ENCODE peak calls at places on chromosomes 6 and 20, in four cellular contexts. N is CD8-positive, alpha-beta T cell; C is body of pancreas; W is lung. G is an unnamed sample. For H3K4me1 and H3K36me3, the result is how much of the 10 kb centered on the place peaks cover.

GRCh38 chr6:148837941-148838340 is 91.1 kb downstream of the UST start:
- DNase-seq in N (no peak), C (no peak), W (no peak), G (no peak)

GRCh38 chr20:61161649-61162210 is 90.3 kb upstream of the CDH4 start:
- DNase-seq in N (no peak), C (no peak), W (no peak), G (no peak)

GRCh38 chr20:17226410-17227198 is at the start of gene PCSK2:
- DNase-seq in N (no peak), C (peak), W (peak), G (peak)

GRCh38 chr6:31791324-31792089 is 4.0 kb downstream of the VARS1 start:
- DNase-seq in N (no peak), C (peak), W (no peak), G (peak)

GRCh38 chr20:11098888-11099287 is 425.1 kb upstream of the JAG1 start:
- DNase-seq in N (no peak), C (no peak), W (no peak), G (no peak)

GRCh38 chr6:87334683-87335082 is 5.6 kb upstream of the GJB7 start:
- DNase-seq in N (no peak), C (no peak), W (no peak), G (no peak)

GRCh38 chr20:52103911-52104545 is 87.6 kb downstream of the ZFP64 start:
- DNase-seq in N (no peak), C (no peak), W (no peak), G (no peak)

GRCh38 chr20:56974499-56975250 is 291.8 kb downstream of the BMP7 start:
- DNase-seq in N (no peak), C (peak), W (no peak), G (peak)

GRCh38 chr6:21305827-21306469 is 287.6 kb upstream of the SOX4 start:
- DNase-seq in N (no peak), C (no peak), W (no peak), G (no peak)

GRCh38 chr6:8858854-8859257 is 423.5 kb upstream of the SLC35B3 start:
- DNase-seq in N (no peak), C (no peak), W (no peak), G (no peak)

GRCh38 chr6:151630387-151630786 is 136.6 kb downstream of the CCDC170 start:
- DNase-seq in N (no peak), C (no peak), W (no peak), G (no peak)

GRCh38 chr6:53282741-53283140 is 66.0 kb downstream of the ELOVL5 start:
- DNase-seq in N (no peak), C (no peak), W (no peak), G (no peak)

GRCh38 chr6:70413829-70414494 is 654 bp downstream of the FAM135A start:
- DNase-seq in N (no peak), C (no peak), W (no peak), G (peak)

GRCh38 chr20:6231551-6231950 is 108.7 kb upstream of the FERMT1 start:
- DNase-seq in N (no peak), C (no peak), W (no peak), G (no peak)

GRCh38 chr6:149153100-149153499 is 164.4 kb upstream of the TAB2 start:
- DNase-seq in N (no peak), C (no peak), W (no peak), G (no peak)

GRCh38 chr6:115783402-115784061 is 277.2 kb downstream of the FRK start:
- DNase-seq in N (no peak), C (peak), W (no peak), G (peak)

GRCh38 chr20:45934046-45934586 is 367 bp upstream of the PCIF1 start:
- DNase-seq in N (no peak), C (peak), W (peak), G (peak)

GRCh38 chr20:3563113-3563512 is 92.3 kb downstream of the ATRN start:
- DNase-seq in N (no peak), C (no peak), W (no peak), G (no peak)

GRCh38 chr6:4402477-4402976 is 267.2 kb upstream of the ECI2 start:
- DNase-seq in N (no peak), C (no peak), W (no peak), G (peak)

GRCh38 chr20:16708590-16708989 is 21.2 kb upstream of the SNRPB2 start:
- DNase-seq in N (no peak), C (no peak), W (no peak), G (no peak)

GRCh38 chr20:62370115-62370806 is 3.1 kb upstream of the LAMA5 start:
- DNase-seq in N (no peak), C (no peak), W (no peak), G (no peak)

GRCh38 chr6:7237653-7238190 is 75.3 kb downstream of the SSR1 start:
- DNase-seq in N (no peak), C (no peak), W (no peak), G (no peak)

GRCh38 chr6:366389-366788 is 25.2 kb upstream of the IRF4 start:
- DNase-seq in N (no peak), C (no peak), W (no peak), G (no peak)

GRCh38 chr20:41137412-41138216 is at the start of gene PLCG1:
- DNase-seq in N (peak), C (peak), W (peak), G (peak)

GRCh38 chr6:63556369-63556768 is 15.9 kb upstream of the LOC128125822 start:
- DNase-seq in N (no peak), C (no peak), W (no peak), G (no peak)

GRCh38 chr6:143107440-143107839 is 46.8 kb downstream of the AIG1 start:
- DNase-seq in N (no peak), C (no peak), W (no peak), G (no peak)

GRCh38 chr6:13787146-13787545 is 27.2 kb downstream of the MCUR1 start:
- DNase-seq in N (no peak), C (no peak), W (no peak), G (no peak)

GRCh38 chr6:148800535-148800934 is 53.7 kb downstream of the UST start:
- DNase-seq in N (no peak), C (no peak), W (no peak), G (no peak)

GRCh38 chr6:46090115-46091079 is 39.4 kb upstream of the ENPP4 start:
- DNase-seq in N (peak), C (peak), W (peak), G (peak)

GRCh38 chr6:14743465-14744211 is 502.2 kb upstream of the JARID2 start:
- DNase-seq in N (peak), C (no peak), W (no peak), G (no peak)

GRCh38 chr20:2509794-2510193 is 1.1 kb upstream of the ZNF343 start:
- DNase-seq in N (no peak), C (no peak), W (no peak), G (no peak)

GRCh38 chr6:138533667-138534066 is 34.4 kb upstream of the NHSL1 start:
- DNase-seq in N (no peak), C (no peak), W (peak), G (peak)

GRCh38 chr6:43737272-43738081 is 32.5 kb upstream of the VEGFA start:
- DNase-seq in N (no peak), C (no peak), W (no peak), G (no peak)

GRCh38 chr20:57467742-57468141 is 57.2 kb downstream of the CTCFL start:
- DNase-seq in N (no peak), C (no peak), W (no peak), G (no peak)

GRCh38 chr6:132471787-132472186 is 41.1 kb downstream of the STX7 start:
- DNase-seq in N (no peak), C (no peak), W (no peak), G (no peak)

DNA sequence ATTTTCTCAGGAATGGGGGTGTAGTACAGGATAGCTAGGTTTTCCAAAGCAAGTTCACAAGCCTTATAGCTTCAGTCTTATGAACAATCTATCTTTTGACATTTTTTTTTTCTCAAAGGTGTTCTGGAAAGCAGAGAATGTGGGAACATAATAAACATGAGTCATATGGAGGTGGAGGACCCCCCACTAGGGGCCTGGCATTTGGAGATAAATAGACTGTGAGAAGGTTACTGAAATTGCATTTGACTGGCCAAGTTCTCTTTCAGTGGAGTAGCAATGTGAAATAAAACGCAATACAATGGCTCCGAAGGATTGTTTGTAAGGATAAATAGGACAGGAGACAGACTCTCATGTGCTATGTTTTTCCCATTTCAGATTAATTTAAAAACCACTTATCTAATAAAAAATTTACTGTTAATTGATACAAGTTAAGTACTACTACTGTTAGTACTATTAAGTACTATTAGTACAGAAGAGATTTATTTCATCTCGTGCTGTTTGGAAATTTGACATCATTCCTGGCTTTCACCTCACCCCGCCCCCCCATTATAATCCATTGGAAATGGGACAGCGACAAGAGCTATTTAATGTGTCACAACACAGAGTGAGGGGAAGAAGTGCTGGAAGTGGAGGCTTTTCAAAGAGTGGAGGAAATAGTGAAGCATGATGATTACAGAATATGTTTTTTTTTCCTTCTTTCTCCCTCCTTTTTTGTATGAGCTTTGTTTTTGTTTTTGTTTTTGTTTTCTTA is 122.6 kb upstream of the ID4 start:
- DNase-seq in N (no peak), C (peak), W (no peak), G (no peak)
- TF ChIP-seq CTCF in N (no peak), C (no peak), W (no peak), G (no peak)

DNA sequence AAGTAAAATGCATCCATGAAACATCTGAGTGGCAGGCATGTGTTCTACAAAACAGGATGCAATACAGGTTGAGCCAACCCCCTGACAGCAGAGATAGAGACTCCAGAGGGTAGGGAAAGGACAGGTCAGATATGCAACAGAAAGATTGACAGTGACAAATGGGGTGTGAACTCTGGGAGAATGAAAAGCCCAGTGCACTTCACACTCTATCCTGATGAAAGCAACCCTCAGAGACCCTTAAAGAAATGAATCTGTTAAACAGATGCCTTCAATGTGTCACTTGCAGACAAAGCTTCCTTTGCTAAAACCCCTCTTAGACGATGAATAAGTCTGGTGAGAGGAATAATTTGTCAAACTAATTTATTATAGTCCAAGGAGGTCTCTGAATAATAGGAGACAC is 89.9 kb downstream of the RFPL4B start:
- DNase-seq in N (no peak), C (no peak), W (no peak), G (no peak)
- H3K4me1 ChIP-seq in N (under half), C (under half), W (under half), G (under half)

GRCh38 chr6:22589118-22589517 is 19.8 kb downstream of the HDGFL1 start:
- DNase-seq in N (no peak), C (no peak), W (no peak), G (no peak)
- H3K36me3 ChIP-seq in N (under half), C (under half), W (under half), G (under half)

GRCh38 chr6:156752666-156753301 is 24.4 kb upstream of the ARID1B start:
- DNase-seq in N (no peak), C (peak), W (no peak), G (peak)
- TF ChIP-seq CTCF in N (no peak), C (peak), W (no peak), G (peak)

GRCh38 chr6:170087946-170088348 is 202.9 kb downstream of the DLL1 start:
- DNase-seq in N (peak), C (peak), W (no peak), G (no peak)

GRCh38 chr6:170088349-170088951 is 202.4 kb downstream of the DLL1 start:
- DNase-seq in N (no peak), C (peak), W (no peak), G (no peak)

GRCh38 chr6:170084166-170084730 is 206.6 kb downstream of the DLL1 start:
- DNase-seq in N (no peak), C (no peak), W (no peak), G (no peak)

GRCh38 chr6:170085475-170086401 is 205.1 kb downstream of the DLL1 start:
- DNase-seq in N (no peak), C (no peak), W (no peak), G (no peak)

GRCh38 chr6:170086639-170087420 is 204.0 kb downstream of the DLL1 start:
- DNase-seq in N (no peak), C (peak), W (no peak), G (no peak)
- H3K4me1 ChIP-seq in N (under half), C (under half), W (under half), G (under half)

DNA sequence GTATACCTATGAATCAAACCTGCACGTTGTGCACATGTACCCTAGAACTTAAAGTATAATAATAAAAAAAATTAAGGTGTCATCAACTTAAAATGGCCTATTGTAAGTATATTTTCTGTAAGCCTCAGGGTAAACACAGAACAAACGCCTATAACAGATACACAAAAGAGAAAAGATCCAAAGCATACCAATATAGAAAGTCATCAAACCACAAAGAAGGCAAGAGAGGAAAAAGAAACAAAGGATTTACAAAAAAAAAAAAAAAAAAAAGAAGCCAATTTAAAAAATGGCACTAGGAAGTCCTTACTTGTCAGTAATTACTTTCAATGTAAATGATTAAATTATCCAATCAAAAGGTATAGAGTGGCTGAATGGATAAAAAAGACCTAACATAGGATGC is 24.6 kb upstream of the ASF1A start:
- DNase-seq in N (no peak), C (no peak), W (no peak), G (no peak)
- H3K36me3 ChIP-seq in N (under half), C (under half), W (under half), G (under half)